ENCODE peak calls at places on chromosomes 13 and 19, in four cellular contexts. S is mesothelial cell of epicardium; Y is lower lobe of right lung; R is activated naive CD8-positive, alpha-beta T cell treated with anti-CD3 and anti-CD28 coated beads, Interleukin-2, amount 50 U/mL, for 24 hours. P is an unnamed sample.

GRCh38 chr19:42619271-42619670 is 24.5 kb upstream of the CEACAM8 start:
- DNase-seq in S (no peak), Y (no peak), R (no peak), P (no peak)

GRCh38 chr13:50080158-50080855 is 65.1 kb downstream of the KCNRG start:
- DNase-seq in S (peak; percentile 46), Y (no peak), R (peak; percentile 29), P (peak; percentile 80)

GRCh38 chr19:52343548-52343947 is 7.5 kb downstream of the ZNF610 start:
- DNase-seq in S (peak; percentile 74), Y (no peak), R (peak; percentile 39), P (peak; percentile 64)

GRCh38 chr19:14347999-14348889 is 33.0 kb upstream of the ADGRE5 start:
- DNase-seq in S (peak; percentile 84), Y (peak; percentile 82), R (peak; percentile 80), P (peak; percentile 62)

GRCh38 chr19:52603558-52604207 is 33.6 kb downstream of the ZNF701 start:
- DNase-seq in S (no peak), Y (no peak), R (no peak), P (no peak)

GRCh38 chr19:7870571-7871279 is 3.5 kb downstream of the PRR36 start:
- DNase-seq in S (peak; percentile 64), Y (no peak), R (peak; percentile 68), P (peak; percentile 91)

GRCh38 chr19:3520166-3521103 is 14.3 kb downstream of the FZR1 start:
- DNase-seq in S (no peak), Y (no peak), R (no peak), P (peak; percentile 47)

GRCh38 chr19:18226956-18227780 is 930 bp upstream of the PDE4C start:
- DNase-seq in S (no peak), Y (no peak), R (no peak), P (no peak)

GRCh38 chr13:42702726-42703125 is 78.7 kb upstream of the FAM216B start:
- DNase-seq in S (no peak), Y (no peak), R (no peak), P (no peak)

GRCh38 chr19:11279505-11280236 is 16.3 kb upstream of the TSPAN16 start:
- DNase-seq in S (no peak), Y (no peak), R (peak; percentile 22), P (no peak)

GRCh38 chr19:54429545-54430227 is 14.4 kb downstream of the TTYH1 start:
- DNase-seq in S (no peak), Y (no peak), R (no peak), P (no peak)

GRCh38 chr19:28980236-28980868 is 232.6 kb downstream of the UQCRFS1 start:
- DNase-seq in S (no peak), Y (no peak), R (no peak), P (no peak)

GRCh38 chr19:12527034-12527836 is 24.0 kb downstream of the ZNF564 start:
- DNase-seq in S (no peak), Y (no peak), R (no peak), P (peak; percentile 74)

GRCh38 chr19:51509823-51510660 is 8.4 kb upstream of the SIGLEC12 start:
- DNase-seq in S (no peak), Y (no peak), R (no peak), P (no peak)

GRCh38 chr19:29285187-29285687 is 72.3 kb upstream of the UQCRFS1 start:
- DNase-seq in S (no peak), Y (no peak), R (no peak), P (no peak)

GRCh38 chr13:75305057-75305456 is 176.9 kb downstream of the TBC1D4 start:
- DNase-seq in S (no peak), Y (no peak), R (no peak), P (peak; percentile 91)

GRCh38 chr13:114019367-114019766 is 45.5 kb upstream of the C13orf46 start:
- DNase-seq in S (no peak), Y (no peak), R (peak; percentile 54), P (peak; percentile 46)

GRCh38 chr13:43268632-43269031 is 245.2 kb downstream of the DNAJC15 start:
- DNase-seq in S (no peak), Y (no peak), R (no peak), P (no peak)

GRCh38 chr19:4909172-4909896 is at the start of gene UHRF1:
- DNase-seq in S (no peak), Y (no peak), R (peak; percentile 86), P (peak; percentile 67)

GRCh38 chr13:29162638-29163037 is 342.5 kb downstream of the MTUS2 start:
- DNase-seq in S (no peak), Y (no peak), R (no peak), P (no peak)

GRCh38 chr19:50434525-50434924 is 1.8 kb downstream of the MYBPC2 start:
- DNase-seq in S (no peak), Y (no peak), R (no peak), P (no peak)

GRCh38 chr13:51625555-51626345 is 41.5 kb downstream of the WDFY2 start:
- DNase-seq in S (no peak), Y (no peak), R (no peak), P (no peak)

GRCh38 chr19:52621376-52621775 is 16.8 kb downstream of the ZNF83 start:
- DNase-seq in S (no peak), Y (no peak), R (no peak), P (no peak)

GRCh38 chr19:54517483-54517882 is 14.9 kb downstream of the LAIR2 start:
- DNase-seq in S (no peak), Y (peak; percentile 53), R (peak; percentile 71), P (peak; percentile 33)

GRCh38 chr13:100102042-100102441 is 13.1 kb downstream of the PCCA start:
- DNase-seq in S (no peak), Y (no peak), R (no peak), P (no peak)

GRCh38 chr13:78649997-78650724 is 8.8 kb downstream of the OBI1 start:
- DNase-seq in S (no peak), Y (no peak), R (no peak), P (peak; percentile 55)

GRCh38 chr13:20348018-20348417 is 115.9 kb upstream of the GJB6 start:
- DNase-seq in S (no peak), Y (no peak), R (no peak), P (no peak)

GRCh38 chr13:110400786-110401533 is 93.9 kb downstream of the COL4A2 start:
- DNase-seq in S (no peak), Y (no peak), R (no peak), P (no peak)

GRCh38 chr13:106418556-106418955 is 116.9 kb downstream of the EFNB2 start:
- DNase-seq in S (no peak), Y (no peak), R (no peak), P (no peak)

GRCh38 chr19:18529782-18530181 is 7.9 kb upstream of the ELL start:
- DNase-seq in S (no peak), Y (no peak), R (no peak), P (no peak)

GRCh38 chr13:99566125-99567083 is 65.1 kb downstream of the TM9SF2 start:
- DNase-seq in S (no peak), Y (no peak), R (no peak), P (no peak)

GRCh38 chr19:45016388-45017314 is 15.4 kb downstream of the RELB start:
- DNase-seq in S (peak; percentile 71), Y (no peak), R (peak; percentile 78), P (peak; percentile 79)

GRCh38 chr13:51811046-51811445 is 7.1 kb upstream of the DHRS12 start:
- DNase-seq in S (no peak), Y (no peak), R (no peak), P (no peak)

GRCh38 chr13:112973577-112973951 is 4.5 kb downstream of the MCF2L start:
- DNase-seq in S (no peak), Y (peak; percentile 41), R (no peak), P (no peak)

GRCh38 chr13:49927755-49928154 is 8.4 kb downstream of the SPRYD7 start:
- DNase-seq in S (no peak), Y (no peak), R (no peak), P (no peak)

P was measured in erythroblast.